ENCODE peak calls at places on chromosomes 7 and 10, in nine cellular contexts. A, K, P, B, R, D, N, J and F are unnamed samples.

GRCh38 chr7:51446356-51446755 is 129.7 kb upstream of the COBL start:
- DNase-seq in A (no peak), K (no peak), P (no peak), B (no peak), R (no peak), D (no peak), N (no peak), J (no peak), F (no peak)

GRCh38 chr7:128737867-128738390 is 1.2 kb upstream of the CALU start:
- DNase-seq in A (no peak), K (no peak), P (peak), B (no peak), R (no peak), D (no peak), N (no peak), J (peak), F (peak)

GRCh38 chr7:120979765-120980499 is 8.6 kb upstream of the CPED1 start:
- DNase-seq in A (no peak), K (no peak), P (no peak), B (no peak), R (no peak), D (no peak), N (no peak), J (peak), F (no peak)

GRCh38 chr7:103810112-103810744 is 179.2 kb downstream of the RELN start:
- DNase-seq in A (no peak), K (no peak), P (peak), B (no peak), R (no peak), D (no peak), N (no peak), J (no peak), F (no peak)

GRCh38 chr10:11304906-11305585 is 287.4 kb downstream of the CELF2 start:
- DNase-seq in A (no peak), K (no peak), P (no peak), B (no peak), R (no peak), D (no peak), N (no peak), J (no peak), F (no peak)

GRCh38 chr10:78861456-78862327 is 207.1 kb upstream of the ZMIZ1 start:
- DNase-seq in A (no peak), K (no peak), P (no peak), B (no peak), R (peak), D (no peak), N (peak), J (no peak), F (no peak)

GRCh38 chr7:129052441-129052840 is 2.5 kb downstream of the TNPO3 start:
- DNase-seq in A (no peak), K (no peak), P (no peak), B (no peak), R (no peak), D (no peak), N (no peak), J (no peak), F (no peak)

GRCh38 chr7:5997210-5997808 is 11.5 kb downstream of the PMS2 start:
- DNase-seq in A (peak), K (peak), P (peak), B (no peak), R (peak), D (no peak), N (peak), J (peak), F (peak)

GRCh38 chr7:128837521-128837921 is 7.3 kb downstream of the FLNC start:
- DNase-seq in A (no peak), K (peak), P (no peak), B (no peak), R (peak), D (no peak), N (no peak), J (no peak), F (no peak)

GRCh38 chr10:67808706-67809105 is 29.3 kb downstream of the DNAJC12 start:
- DNase-seq in A (no peak), K (no peak), P (no peak), B (no peak), R (no peak), D (no peak), N (no peak), J (no peak), F (no peak)

GRCh38 chr7:10799475-10799874 is 174.2 kb upstream of the PHF14 start:
- DNase-seq in A (no peak), K (no peak), P (no peak), B (no peak), R (no peak), D (no peak), N (no peak), J (no peak), F (no peak)

GRCh38 chr10:79393924-79394610 is 46.8 kb downstream of the PPIF start:
- DNase-seq in A (no peak), K (peak), P (no peak), B (peak), R (peak), D (peak), N (peak), J (no peak), F (no peak)

GRCh38 chr7:2205036-2205780 is 27.5 kb downstream of the MAD1L1 start:
- DNase-seq in A (no peak), K (peak), P (no peak), B (no peak), R (peak), D (no peak), N (no peak), J (peak), F (no peak)
- H3K27ac ChIP-seq in A (no peak), K (no peak), P (no peak), B (no peak), R (peak), D (no peak), N (no peak), J (no peak), F (no peak)

GRCh38 chr7:45036801-45037200 is 36.8 kb downstream of the CCM2 start:
- DNase-seq in A (no peak), K (no peak), P (no peak), B (no peak), R (no peak), D (no peak), N (no peak), J (no peak), F (no peak)
- H3K27ac ChIP-seq in A (no peak), K (no peak), P (no peak), B (no peak), R (no peak), D (no peak), N (no peak), J (no peak), F (no peak)

GRCh38 chr7:22255834-22256233 is 101.1 kb downstream of the RAPGEF5 start:
- DNase-seq in A (peak), K (no peak), P (no peak), B (no peak), R (no peak), D (no peak), N (no peak), J (no peak), F (no peak)
- H3K27ac ChIP-seq in A (peak), K (no peak), P (no peak), B (no peak), R (no peak), D (no peak), N (no peak), J (no peak), F (no peak)

GRCh38 chr10:100438674-100439315 is 24.0 kb upstream of the WNT8B start:
- DNase-seq in A (no peak), K (no peak), P (no peak), B (no peak), R (no peak), D (no peak), N (no peak), J (no peak), F (no peak)

GRCh38 chr10:100433253-100434240 is 29.3 kb upstream of the WNT8B start:
- DNase-seq in A (peak), K (peak), P (peak), B (peak), R (peak), D (peak), N (peak), J (peak), F (peak)

GRCh38 chr10:100436255-100436654 is 26.6 kb upstream of the WNT8B start:
- DNase-seq in A (no peak), K (no peak), P (no peak), B (no peak), R (no peak), D (no peak), N (no peak), J (no peak), F (no peak)
- H3K27ac ChIP-seq in A (no peak), K (no peak), P (no peak), B (no peak), R (no peak), D (no peak), N (no peak), J (no peak), F (no peak)

DNA sequence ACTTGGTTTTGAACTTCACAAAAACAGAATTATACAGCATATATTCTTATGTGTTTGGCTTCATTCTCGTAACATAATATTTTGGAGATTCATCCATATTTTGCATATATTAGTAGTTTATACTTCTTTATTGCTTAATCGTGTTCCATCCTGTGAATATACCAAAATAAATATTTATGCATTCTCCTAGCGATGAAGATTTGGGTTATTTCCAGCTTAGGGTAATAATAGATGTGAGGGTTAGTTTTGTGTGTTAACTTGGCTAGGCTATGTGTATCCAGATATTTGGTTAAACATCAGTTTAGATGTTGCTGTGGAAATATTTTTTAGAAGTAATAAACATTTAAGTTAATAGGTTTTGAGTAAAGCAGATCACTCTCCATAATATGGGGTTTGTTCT is 49.0 kb downstream of the PDK4 start:
- DNase-seq in A (no peak), K (no peak), P (no peak), B (no peak), R (no peak), D (no peak), N (no peak), J (no peak), F (no peak)
- H3K27ac ChIP-seq in A (peak), K (peak), P (no peak), B (peak), R (peak), D (peak), N (peak), J (no peak), F (no peak)

DNA sequence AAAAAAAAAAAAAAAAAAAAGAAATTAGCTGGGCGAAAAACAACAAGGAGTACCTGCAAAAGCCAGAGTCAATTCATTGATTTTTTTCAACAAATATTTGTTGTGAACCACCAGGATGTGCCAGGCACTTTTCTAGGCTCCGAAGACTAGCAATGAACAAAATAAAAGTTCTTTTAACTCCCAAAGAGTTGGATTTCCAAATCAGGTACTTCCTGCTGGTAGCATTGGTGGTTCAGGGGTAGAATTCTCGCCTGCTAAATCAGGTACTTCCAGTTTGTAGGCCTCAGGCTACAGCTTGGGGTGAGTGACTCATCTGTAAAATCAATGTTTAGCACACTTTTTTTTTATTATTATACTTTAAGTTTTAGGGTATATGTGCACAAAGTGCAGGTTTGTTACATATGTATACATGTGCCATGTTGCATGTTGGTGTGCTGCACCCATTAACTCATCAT is 10.9 kb downstream of the PPA1 start:
- DNase-seq in A (no peak), K (no peak), P (no peak), B (no peak), R (no peak), D (no peak), N (no peak), J (peak), F (peak)
- H3K27ac ChIP-seq in A (peak), K (no peak), P (no peak), B (no peak), R (no peak), D (peak), N (no peak), J (no peak), F (no peak)

DNA sequence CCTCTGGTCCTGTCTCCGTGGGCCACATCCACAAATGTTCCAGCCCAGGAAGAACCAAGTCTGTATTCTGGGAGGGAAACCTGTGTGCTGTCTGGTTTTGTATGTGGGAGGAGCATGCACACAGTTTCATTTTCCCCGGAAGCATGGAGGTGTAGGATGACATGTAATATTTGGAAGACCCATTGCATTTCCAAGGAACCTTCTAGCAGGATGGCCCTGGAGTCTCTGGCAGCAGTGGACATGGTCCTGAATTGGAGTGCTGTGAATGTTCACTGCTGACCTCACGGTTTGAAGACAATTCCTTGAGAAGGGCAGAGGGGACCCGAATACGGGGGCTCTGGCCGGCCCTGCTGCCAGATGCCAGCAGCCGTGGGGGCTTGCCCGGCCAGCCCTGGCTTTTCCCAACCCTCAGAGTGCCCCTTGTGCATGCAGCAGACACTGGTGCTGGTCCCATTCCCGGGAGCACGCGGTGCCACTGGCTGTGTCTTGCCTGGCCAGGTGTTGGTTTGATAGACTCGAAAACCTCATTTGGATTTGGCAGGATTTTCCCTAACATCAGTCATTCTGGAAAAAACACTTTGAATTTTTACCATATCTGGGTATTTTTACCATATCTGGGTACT is 49.0 kb downstream of the LHPP start:
- DNase-seq in A (no peak), K (no peak), P (no peak), B (no peak), R (no peak), D (no peak), N (no peak), J (no peak), F (peak)
- H3K27ac ChIP-seq in A (no peak), K (no peak), P (no peak), B (no peak), R (no peak), D (no peak), N (no peak), J (no peak), F (no peak)

DNA sequence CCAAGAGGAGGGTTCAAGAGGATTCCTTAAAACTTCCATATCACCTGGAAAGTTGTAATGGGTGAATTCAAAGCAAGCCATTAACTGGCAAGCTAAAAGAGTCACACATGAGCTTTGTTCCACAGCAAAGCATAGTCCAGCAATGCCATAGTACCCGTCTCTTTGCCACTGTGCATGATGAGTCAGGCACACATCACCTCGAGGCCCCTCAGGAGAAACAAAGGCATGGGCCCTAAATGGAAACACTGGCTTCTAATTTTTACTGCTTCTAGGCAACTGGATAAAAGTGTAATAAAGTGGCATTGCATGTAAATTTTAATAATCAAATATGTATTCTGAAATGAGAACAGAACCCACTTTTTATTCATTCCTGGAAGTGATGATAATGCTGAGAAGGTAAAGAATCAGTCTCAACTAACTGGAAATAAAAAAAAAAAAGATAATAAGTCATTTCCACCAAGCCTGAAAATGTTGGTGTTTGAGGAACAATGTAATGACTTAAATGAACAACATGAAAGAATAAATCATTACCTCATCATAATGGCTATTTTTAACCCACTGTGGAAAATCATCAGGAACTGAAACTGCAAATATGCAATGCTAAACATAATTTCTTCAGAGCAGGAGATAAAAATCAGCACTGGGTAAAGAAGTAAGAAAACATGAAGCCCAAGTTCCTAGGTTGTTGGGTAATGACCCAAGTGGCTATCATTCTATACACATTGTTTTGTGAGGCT is 104.9 kb downstream of the CDK6 start:
- DNase-seq in A (no peak), K (no peak), P (no peak), B (no peak), R (no peak), D (no peak), N (no peak), J (peak), F (no peak)
- H3K27ac ChIP-seq in A (no peak), K (no peak), P (no peak), B (no peak), R (no peak), D (no peak), N (no peak), J (no peak), F (peak)

DNA sequence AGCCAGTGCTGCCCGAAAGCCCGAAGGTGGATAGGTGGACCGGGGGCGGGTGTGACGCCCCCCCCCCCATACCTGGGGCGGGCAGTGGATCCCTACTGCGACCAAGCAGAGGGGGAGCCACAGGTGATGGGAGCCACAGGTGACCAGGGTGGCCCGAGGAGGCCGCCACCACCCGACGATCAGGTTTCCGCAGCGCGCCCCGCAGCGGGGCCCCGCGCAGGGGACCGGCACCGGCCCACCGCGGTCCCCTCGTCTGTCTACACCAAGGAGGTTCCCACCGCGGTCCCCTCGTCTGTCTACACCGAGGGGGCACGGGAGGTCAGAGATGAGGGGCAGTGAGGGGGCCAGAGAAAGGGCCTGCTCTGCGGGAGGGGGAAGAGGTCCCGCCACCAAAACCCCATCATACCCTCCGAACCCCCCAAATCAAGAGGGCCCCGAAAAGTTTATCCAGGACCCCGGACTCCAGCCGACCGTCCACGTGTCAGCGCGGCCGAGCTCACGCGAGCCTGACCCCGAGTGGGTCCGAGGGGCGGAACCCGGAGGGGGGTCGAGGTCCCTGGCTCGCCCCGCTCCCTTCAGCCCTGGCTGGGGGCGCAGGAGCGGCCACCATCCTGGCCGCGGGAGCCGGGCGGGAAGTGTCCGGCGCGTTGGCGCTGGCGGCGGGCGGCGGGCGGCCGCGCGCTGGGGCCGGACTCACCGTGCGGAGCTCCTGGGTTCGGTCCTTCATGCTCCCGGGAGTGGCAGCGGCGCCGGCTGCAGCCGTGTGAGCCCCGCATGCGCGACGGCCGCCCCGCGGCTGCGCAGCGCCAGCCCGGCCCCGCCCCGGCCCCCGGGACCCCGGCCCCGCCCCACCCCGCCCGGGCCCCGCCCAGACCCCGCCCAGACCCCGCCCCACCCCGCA is at the start of gene STX1A:
- DNase-seq in A (no peak), K (peak), P (peak), B (peak), R (peak), D (peak), N (peak), J (peak), F (no peak)
- H3K27ac ChIP-seq in A (no peak), K (peak), P (peak), B (no peak), R (no peak), D (no peak), N (no peak), J (peak), F (peak)